ENCODE peak calls at places on chromosomes 16 and 17, in nine cellular contexts. X, E, W, M, G, L, F, P and K are unnamed samples.

GRCh38 chr16:82092711-82093110 is 57.7 kb downstream of the HSD17B2 start:
- DNase-seq in M (no peak), G (no peak), X (no peak), P (no peak), F (no peak), W (no peak), L (no peak), E (no peak), K (no peak)

GRCh38 chr17:42519546-42520444 is 16.2 kb upstream of the NAGLU start:
- DNase-seq in E (peak; percentile 96), F (peak; percentile 98), L (no peak), M (no peak), G (no peak), P (peak; percentile 95), W (peak; percentile 83), X (peak; percentile 96), K (peak; percentile 5)

GRCh38 chr17:73911726-73912359 is 267.6 kb upstream of the SDK2 start:
- DNase-seq in W (no peak), G (no peak), F (peak; percentile 14), X (no peak), E (no peak), P (no peak), L (no peak), M (no peak), K (no peak)

GRCh38 chr17:59115474-59115873 is 8.8 kb upstream of the TRIM37 start:
- DNase-seq in E (no peak), F (no peak), G (no peak), L (no peak), X (no peak), P (no peak), W (no peak), M (no peak), K (no peak)

GRCh38 chr16:31052131-31052530 is 18.8 kb downstream of the STX4 start:
- DNase-seq in L (no peak), E (no peak), F (peak; percentile 99), X (peak; percentile 87), M (no peak), P (peak; percentile 91), W (no peak), G (no peak), K (no peak)

GRCh38 chr17:78387982-78388941 is 9.8 kb downstream of the PGS1 start:
- DNase-seq in L (no peak), W (peak; percentile 41), G (no peak), M (peak; percentile 34), F (no peak), E (no peak), P (no peak), X (no peak), K (peak; percentile 66)

GRCh38 chr17:42706732-42707131 is 24.4 kb downstream of the CNTNAP1 start:
- DNase-seq in W (no peak), L (peak; percentile 18), X (no peak), M (peak; percentile 60), F (no peak), E (no peak), P (no peak), G (no peak), K (peak; percentile 79)

GRCh38 chr17:17758443-17758842 is 77.2 kb downstream of the RAI1 start:
- DNase-seq in E (no peak), P (no peak), W (no peak), G (no peak), M (no peak), F (no peak), L (no peak), X (no peak), K (no peak)

GRCh38 chr16:66610111-66610820 is 5.8 kb downstream of the CMTM3 start:
- DNase-seq in X (no peak), F (no peak), M (no peak), P (no peak), W (no peak), L (no peak), G (no peak), E (no peak), K (no peak)

GRCh38 chr17:32960815-32961214 is 30.8 kb upstream of the SPACA3 start:
- DNase-seq in X (no peak), W (no peak), M (no peak), G (no peak), P (no peak), F (peak; percentile 37), L (no peak), E (no peak), K (no peak)

GRCh38 chr16:4347765-4348509 is 3.2 kb downstream of the PAM16 start:
- DNase-seq in F (no peak), P (no peak), L (no peak), W (no peak), X (no peak), M (no peak), G (no peak), E (no peak), K (no peak)

GRCh38 chr17:19578545-19578944 is 44.9 kb downstream of the SLC47A1 start:
- DNase-seq in G (no peak), E (no peak), W (no peak), X (no peak), L (no peak), M (no peak), F (no peak), P (no peak), K (no peak)

GRCh38 chr16:74999683-75000480 is 1.1 kb downstream of the ZNRF1 start:
- DNase-seq in M (peak; percentile 80), W (peak; percentile 37), G (peak; percentile 37), X (no peak), E (peak; percentile 81), P (peak; percentile 49), L (no peak), F (no peak), K (no peak)

GRCh38 chr17:61399131-61400057 is at the start of gene TBX2:
- DNase-seq in M (no peak), W (no peak), F (peak; percentile 95), L (no peak), P (peak; percentile 98), G (no peak), E (peak; percentile 93), X (no peak), K (no peak)

GRCh38 chr17:59791603-59792457 is 84.4 kb downstream of the VMP1 start:
- DNase-seq in M (no peak), G (no peak), P (no peak), X (no peak), W (no peak), L (no peak), E (no peak), F (no peak), K (no peak)

GRCh38 chr16:30657866-30658730 is at the start of gene FBRS:
- DNase-seq in P (peak; percentile 98), E (peak; percentile 100), L (peak; percentile 99), F (peak; percentile 100), M (peak; percentile 100), W (peak; percentile 100), G (peak; percentile 100), X (peak; percentile 100), K (peak; percentile 100)

GRCh38 chr17:47719411-47720152 is 13.5 kb upstream of the TBX21 start:
- DNase-seq in L (no peak), W (no peak), F (peak; percentile 80), X (peak; percentile 17), M (peak; percentile 77), P (peak; percentile 86), G (no peak), E (no peak), K (peak; percentile 73)

GRCh38 chr17:58783380-58783779 is 27.7 kb downstream of the PPM1E start:
- DNase-seq in X (no peak), F (no peak), P (no peak), W (no peak), E (no peak), M (no peak), G (no peak), L (no peak), K (no peak)

GRCh38 chr16:84920333-84920732 is 91.0 kb downstream of the ZDHHC7 start:
- DNase-seq in X (no peak), F (no peak), M (no peak), G (no peak), W (no peak), L (no peak), P (no peak), E (no peak), K (no peak)

GRCh38 chr16:10895053-10895946 is 18.3 kb downstream of the CIITA start:
- DNase-seq in W (no peak), X (no peak), M (peak; percentile 69), G (no peak), E (peak; percentile 79), L (no peak), F (peak; percentile 30), P (peak; percentile 67), K (no peak)